ENCODE peak calls at places on chromosomes 3 and 15, in six cellular contexts. D, V, R, J, S and W are unnamed samples.

GRCh38 chr3:99482191-99482590 is 156.2 kb upstream of the COL8A1 start:
- DNase-seq in D (no peak), V (no peak), R (no peak), J (no peak), S (no peak), W (no peak)

GRCh38 chr3:99131876-99132275 is 230.4 kb upstream of the DCBLD2 start:
- DNase-seq in D (no peak), V (no peak), R (no peak), J (no peak), S (no peak), W (no peak)

GRCh38 chr15:75661041-75661778 is 13.5 kb downstream of the SNX33 start:
- DNase-seq in D (peak), V (no peak), R (peak), J (peak), S (no peak), W (peak)

GRCh38 chr15:56918907-56919707 is 663 bp downstream of the TCF12 start:
- DNase-seq in D (peak), V (no peak), R (peak), J (peak), S (peak), W (peak)

GRCh38 chr3:31161889-31162288 is 267.4 kb upstream of the GADL1 start:
- DNase-seq in D (no peak), V (no peak), R (no peak), J (no peak), S (no peak), W (no peak)

GRCh38 chr3:40387001-40387894 is at the start of gene ENTPD3:
- DNase-seq in D (peak), V (no peak), R (no peak), J (peak), S (peak), W (peak)

GRCh38 chr3:10763817-10764313 is 52.2 kb upstream of the SLC6A11 start:
- DNase-seq in D (no peak), V (no peak), R (no peak), J (no peak), S (no peak), W (peak)

GRCh38 chr3:109018828-109019227 is 65.1 kb upstream of the GUCA1C start:
- DNase-seq in D (peak), V (no peak), R (peak), J (no peak), S (no peak), W (peak)

GRCh38 chr3:13647314-13648059 is 98.6 kb downstream of the FBLN2 start:
- DNase-seq in D (no peak), V (peak), R (no peak), J (no peak), S (no peak), W (no peak)

GRCh38 chr15:92164327-92165000 is 229.2 kb upstream of the ST8SIA2 start:
- DNase-seq in D (peak), V (peak), R (no peak), J (peak), S (no peak), W (peak)

GRCh38 chr3:194121881-194122280 is 14.1 kb upstream of the HES1 start:
- DNase-seq in D (no peak), V (no peak), R (no peak), J (no peak), S (no peak), W (no peak)